ENCODE peak calls at places on chromosomes 12 and 14, in five cellular contexts. Q is GM12864, F is AG09309, V is cardiac fibroblast, G is body of pancreas. W is an unnamed sample.

GRCh38 chr12:96034631-96035282 is 630 bp downstream of the LTA4H start:
- DNase-seq in Q (no peak), F (no peak), V (peak; percentile 45), G (peak; percentile 28), W (no peak)

GRCh38 chr14:68955164-68955921 is 23.8 kb downstream of the ACTN1 start:
- DNase-seq in Q (no peak), F (no peak), V (no peak), G (no peak), W (no peak)

GRCh38 chr14:33676135-33676566 is 274.7 kb downstream of the EGLN3 start:
- DNase-seq in Q (no peak), F (no peak), V (peak; percentile 67), G (peak; percentile 12), W (no peak)

GRCh38 chr12:84842406-84843013 is 70.1 kb downstream of the SLC6A15 start:
- DNase-seq in Q (no peak), F (peak; percentile 23), V (peak; percentile 63), G (no peak), W (peak; percentile 19)

GRCh38 chr14:55366271-55366670 is 45.4 kb downstream of the ATG14 start:
- DNase-seq in Q (no peak), F (peak; percentile 47), V (no peak), G (no peak), W (no peak)

GRCh38 chr12:124758266-124759200 is 105.1 kb downstream of the SCARB1 start:
- DNase-seq in Q (no peak), F (no peak), V (no peak), G (no peak), W (no peak)

GRCh38 chr12:101777476-101777875 is 38.2 kb upstream of the SYCP3 start:
- DNase-seq in Q (no peak), F (no peak), V (no peak), G (no peak), W (no peak)

GRCh38 chr14:45905672-45906071 is 652.7 kb upstream of the MIS18BP1 start:
- DNase-seq in Q (no peak), F (no peak), V (no peak), G (no peak), W (no peak)

GRCh38 chr14:77007975-77008421 is 20.5 kb downstream of the IRF2BPL start:
- DNase-seq in Q (no peak), F (no peak), V (no peak), G (peak; percentile 98), W (no peak)

GRCh38 chr12:26118356-26118755 is 6.5 kb downstream of the BHLHE41 start:
- DNase-seq in Q (no peak), F (no peak), V (no peak), G (no peak), W (no peak)

GRCh38 chr12:112973712-112974305 is 4.5 kb upstream of the OAS2 start:
- DNase-seq in Q (no peak), F (no peak), V (no peak), G (no peak), W (no peak)

GRCh38 chr14:32469388-32470160 is 140.5 kb downstream of the AKAP6 start:
- DNase-seq in Q (no peak), F (no peak), V (peak; percentile 75), G (no peak), W (peak; percentile 22)

DNA sequence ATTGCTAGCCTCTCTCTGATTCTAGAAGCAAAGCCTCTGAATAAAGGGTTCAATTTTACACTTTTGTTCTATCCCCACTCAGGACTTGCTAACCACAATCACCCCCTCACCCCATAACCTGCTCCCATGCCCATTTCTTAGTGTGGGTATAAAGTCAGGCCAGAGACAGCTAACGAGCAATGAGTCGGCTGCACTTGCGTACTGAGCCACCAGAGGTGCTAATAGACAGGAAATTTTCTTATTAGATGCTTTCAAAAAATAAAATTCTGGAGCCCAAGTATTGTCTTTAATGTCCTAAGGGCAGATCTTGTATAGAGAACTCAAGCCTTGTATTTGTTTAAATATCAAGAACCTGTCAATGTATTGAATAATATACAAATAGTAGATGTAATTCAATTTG is 256.9 kb downstream of the SYT1 start:
- DNase-seq in Q (no peak), F (no peak), V (peak; percentile 2), G (no peak), W (no peak)
- TF ChIP-seq CTCF in Q (peak; percentile 54), F (peak; percentile 41), V (peak; percentile 32), G (no peak), W (peak; percentile 18)

GRCh38 chr12:71562681-71563595 is 100.7 kb downstream of the ZFC3H1 start:
- DNase-seq in Q (no peak), F (no peak), V (no peak), G (no peak), W (no peak)
- TF ChIP-seq CTCF in Q (no peak), F (no peak), V (no peak), G (no peak), W (no peak)

DNA sequence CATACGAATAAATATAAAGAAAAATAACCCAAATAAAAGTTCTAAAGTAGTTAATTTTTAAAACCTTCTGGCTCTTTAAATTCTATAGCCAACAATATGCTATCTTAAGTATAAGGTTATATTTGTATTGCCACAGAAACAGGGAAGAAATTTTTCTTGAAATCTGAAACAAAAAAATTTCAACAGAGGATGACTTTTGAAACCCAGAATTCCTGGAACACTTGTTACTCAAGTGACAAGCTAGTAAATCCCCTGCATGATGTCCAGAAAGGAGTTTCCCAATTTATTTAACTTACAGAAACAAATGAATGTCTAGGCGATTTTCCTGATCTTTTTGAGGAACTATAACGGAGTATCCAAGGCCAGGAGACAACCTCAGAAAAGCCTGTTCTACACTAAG is 69.6 kb downstream of the SLC41A2 start:
- DNase-seq in Q (no peak), F (no peak), V (no peak), G (no peak), W (no peak)
- TF ChIP-seq CTCF in Q (no peak), F (no peak), V (no peak), G (no peak), W (no peak)

DNA sequence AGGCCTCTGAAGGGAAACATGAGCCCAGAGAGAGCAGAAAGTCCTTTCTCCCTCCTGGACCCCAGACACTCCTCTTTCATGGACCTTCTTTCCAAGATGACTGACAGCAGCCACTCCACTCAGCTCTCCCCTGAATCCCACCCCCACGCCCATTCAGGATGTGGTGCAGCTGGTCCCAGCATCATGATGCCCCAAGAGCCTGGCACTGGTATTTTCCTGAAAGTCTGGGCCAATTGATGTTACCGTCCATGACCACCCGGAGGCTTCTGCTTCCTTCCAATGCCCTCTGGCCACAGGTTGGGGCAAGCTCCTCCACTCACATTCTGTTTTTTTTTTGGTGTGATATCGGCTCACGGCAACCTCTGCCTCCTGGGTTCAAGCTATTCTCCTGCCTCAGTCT is 112.6 kb downstream of the CALM1 start:
- DNase-seq in Q (no peak), F (no peak), V (no peak), G (no peak), W (no peak)
- TF ChIP-seq CTCF in Q (no peak), F (no peak), V (no peak), G (no peak), W (no peak)

GRCh38 chr14:97575677-97576076 is 778.5 kb downstream of the VRK1 start:
- DNase-seq in Q (no peak), F (no peak), V (no peak), G (no peak), W (no peak)

GRCh38 chr14:97580923-97581495 is 783.8 kb downstream of the VRK1 start:
- DNase-seq in Q (no peak), F (no peak), V (no peak), G (no peak), W (no peak)

GRCh38 chr14:97584528-97584927 is 787.3 kb downstream of the VRK1 start:
- DNase-seq in Q (no peak), F (no peak), V (no peak), G (no peak), W (no peak)

GRCh38 chr14:97578982-97579381 is 781.8 kb downstream of the VRK1 start:
- DNase-seq in Q (no peak), F (no peak), V (no peak), G (no peak), W (no peak)
- TF ChIP-seq CTCF in Q (no peak), F (no peak), V (no peak), G (no peak), W (no peak)

DNA sequence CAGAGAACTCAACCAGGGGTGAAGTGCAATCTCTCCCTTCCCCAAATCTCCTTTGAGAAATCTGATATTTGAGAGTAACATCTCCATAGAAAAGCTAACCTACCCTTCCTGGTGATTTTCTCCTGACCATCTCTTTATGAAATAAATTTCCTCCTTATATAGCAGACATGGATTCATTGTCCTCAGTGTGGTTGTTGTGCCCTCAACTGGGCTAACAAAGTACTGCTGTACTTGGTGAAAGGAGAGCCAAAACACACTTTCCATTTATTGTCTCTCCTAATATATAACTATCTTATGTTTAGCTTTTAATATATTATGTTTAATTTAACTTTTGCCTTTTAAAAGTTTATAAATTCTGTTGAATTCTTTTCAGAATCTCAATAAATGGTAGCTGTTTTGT is 65.1 kb upstream of the SLCO1B1 start:
- DNase-seq in Q (no peak), F (no peak), V (peak; percentile 2), G (no peak), W (no peak)
- TF ChIP-seq CTCF in Q (no peak), F (peak; percentile 23), V (peak; percentile 43), G (peak; percentile 71), W (peak; percentile 22)

GRCh38 chr12:121089031-121089812 is 43.5 kb upstream of the P2RX7 start:
- DNase-seq in Q (no peak), F (no peak), V (no peak), G (no peak), W (no peak)
- TF ChIP-seq CTCF in Q (peak; percentile 26), F (no peak), V (no peak), G (peak; percentile 18), W (peak; percentile 11)

GRCh38 chr12:1544991-1545700 is 49.2 kb downstream of the FBXL14 start:
- DNase-seq in Q (no peak), F (no peak), V (peak; percentile 66), G (no peak), W (no peak)
- TF ChIP-seq CTCF in Q (no peak), F (peak; percentile 42), V (peak; percentile 30), G (no peak), W (no peak)

GRCh38 chr12:53625373-53625945 is 723 bp downstream of the ATF7 start:
- DNase-seq in Q (no peak), F (no peak), V (no peak), G (no peak), W (no peak)

GRCh38 chr12:53624453-53624852 is 1.7 kb downstream of the ATF7 start:
- DNase-seq in Q (no peak), F (no peak), V (peak; percentile 42), G (no peak), W (no peak)

GRCh38 chr12:53624956-53625355 is 1.2 kb downstream of the ATF7 start:
- DNase-seq in Q (no peak), F (no peak), V (peak; percentile 14), G (no peak), W (no peak)

GRCh38 chr12:53626702-53627169 is 554 bp upstream of the ATF7 start:
- DNase-seq in Q (no peak), F (no peak), V (no peak), G (no peak), W (no peak)

DNA sequence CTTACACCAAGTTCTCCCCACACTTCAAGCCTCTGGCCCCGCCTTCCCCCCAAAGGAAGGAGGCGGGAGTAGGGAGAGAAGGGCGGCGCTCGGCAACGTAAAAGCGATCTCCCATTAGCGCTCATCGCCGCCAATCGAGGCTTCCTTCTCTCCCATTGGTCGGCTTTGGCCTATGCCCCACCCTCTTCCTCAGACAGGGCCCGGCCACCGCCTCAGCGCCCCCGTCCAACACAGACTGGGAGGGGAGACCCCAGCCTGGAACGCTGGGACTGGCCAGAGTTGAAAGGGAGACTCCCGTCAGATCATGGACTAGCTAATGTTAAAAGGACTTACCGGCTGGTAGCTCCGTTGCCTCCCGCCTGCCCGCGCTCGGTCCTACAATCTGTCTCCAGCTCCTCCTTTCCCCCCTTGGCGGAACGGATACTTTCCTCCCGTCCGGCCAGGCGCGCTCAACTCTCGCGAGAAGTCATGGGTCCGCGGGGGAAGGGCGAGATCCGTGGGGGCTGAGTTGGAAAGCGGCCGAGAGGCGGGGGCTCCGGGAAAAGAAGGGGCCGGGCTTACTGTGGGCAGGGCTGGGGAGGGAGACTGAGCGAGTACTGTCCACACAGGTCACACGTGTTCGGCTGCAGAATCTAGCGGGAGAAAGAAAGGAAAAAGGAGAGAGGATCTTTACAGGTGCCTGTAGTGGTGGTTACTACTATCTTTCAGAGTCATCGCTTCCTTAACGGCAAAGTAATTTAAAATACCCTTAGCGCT is at the start of gene ATF7:
- DNase-seq in Q (peak; percentile 94), F (peak; percentile 89), V (peak; percentile 99), G (peak; percentile 99), W (peak; percentile 97)
- TF ChIP-seq CTCF in Q (no peak), F (no peak), V (no peak), G (no peak), W (no peak)

W was measured in GM10248.